ENCODE peak calls at places on chromosomes 16 and 17, in seven cellular contexts. One of them, this sample, is unnamed.

GRCh38 chr16:49848530-49848929 is 7.4 kb downstream of the ZNF423 start:
- DNase-seq in aorta: no peak
- DNase-seq in left lobe of liver: no peak
- DNase-seq in prostate gland: no peak
- DNase-seq in AG04450: no peak
- DNase-seq in EL: no peak
- DNase-seq in progenitor cell of endocrine pancreas: no peak
- DNase-seq in this sample: no peak

GRCh38 chr17:13510062-13510461 is 91.7 kb downstream of the HS3ST3A1 start:
- DNase-seq in left lobe of liver: no peak
- DNase-seq in EL: no peak
- DNase-seq in progenitor cell of endocrine pancreas: no peak
- DNase-seq in prostate gland: no peak
- DNase-seq in AG04450: no peak
- DNase-seq in aorta: no peak
- DNase-seq in this sample: no peak

GRCh38 chr17:17778308-17779014 is 58.3 kb downstream of the SREBF1 start:
- DNase-seq in EL: no peak
- DNase-seq in aorta: no peak
- DNase-seq in left lobe of liver: no peak
- DNase-seq in prostate gland: no peak
- DNase-seq in progenitor cell of endocrine pancreas: no peak
- DNase-seq in AG04450: peak
- DNase-seq in this sample: no peak

GRCh38 chr16:67676939-67677338 is 10.3 kb downstream of the C16orf86 start:
- DNase-seq in prostate gland: no peak
- DNase-seq in left lobe of liver: no peak
- DNase-seq in aorta: no peak
- DNase-seq in AG04450: no peak
- DNase-seq in progenitor cell of endocrine pancreas: no peak
- DNase-seq in EL: no peak
- DNase-seq in this sample: no peak

GRCh38 chr17:68394608-68395331 is 62.5 kb downstream of the WIPI1 start:
- DNase-seq in progenitor cell of endocrine pancreas: no peak
- DNase-seq in prostate gland: no peak
- DNase-seq in AG04450: no peak
- DNase-seq in EL: no peak
- DNase-seq in aorta: no peak
- DNase-seq in left lobe of liver: no peak
- DNase-seq in this sample: no peak

GRCh38 chr16:10828851-10829331 is 10.3 kb upstream of the TVP23A start:
- DNase-seq in progenitor cell of endocrine pancreas: no peak
- DNase-seq in left lobe of liver: peak
- DNase-seq in aorta: peak
- DNase-seq in prostate gland: peak
- DNase-seq in AG04450: peak
- DNase-seq in EL: peak
- DNase-seq in this sample: no peak

GRCh38 chr17:79676796-79677195 is 53.9 kb upstream of the ENPP7 start:
- DNase-seq in EL: no peak
- DNase-seq in AG04450: no peak
- DNase-seq in left lobe of liver: no peak
- DNase-seq in prostate gland: no peak
- DNase-seq in aorta: peak
- DNase-seq in progenitor cell of endocrine pancreas: no peak
- DNase-seq in this sample: no peak

GRCh38 chr16:79519448-79519847 is 81.1 kb downstream of the MAF start:
- DNase-seq in progenitor cell of endocrine pancreas: no peak
- DNase-seq in AG04450: no peak
- DNase-seq in EL: no peak
- DNase-seq in aorta: peak
- DNase-seq in left lobe of liver: no peak
- DNase-seq in prostate gland: no peak
- DNase-seq in this sample: peak

GRCh38 chr16:54817432-54817831 is 113.2 kb upstream of the IRX5 start:
- DNase-seq in prostate gland: no peak
- DNase-seq in progenitor cell of endocrine pancreas: no peak
- DNase-seq in aorta: no peak
- DNase-seq in EL: peak
- DNase-seq in AG04450: no peak
- DNase-seq in left lobe of liver: no peak
- DNase-seq in this sample: no peak

GRCh38 chr16:83965444-83966152 is 2.4 kb upstream of the NECAB2 start:
- DNase-seq in progenitor cell of endocrine pancreas: no peak
- DNase-seq in aorta: peak
- DNase-seq in EL: no peak
- DNase-seq in left lobe of liver: no peak
- DNase-seq in prostate gland: no peak
- DNase-seq in AG04450: no peak
- DNase-seq in this sample: no peak

GRCh38 chr16:19874816-19875546 is 9.7 kb downstream of the GPRC5B start:
- DNase-seq in EL: no peak
- DNase-seq in prostate gland: no peak
- DNase-seq in progenitor cell of endocrine pancreas: no peak
- DNase-seq in AG04450: no peak
- DNase-seq in aorta: no peak
- DNase-seq in left lobe of liver: no peak
- DNase-seq in this sample: no peak

GRCh38 chr16:88982286-88983084 is 5.5 kb upstream of the CBFA2T3 start:
- DNase-seq in EL: no peak
- DNase-seq in progenitor cell of endocrine pancreas: no peak
- DNase-seq in AG04450: no peak
- DNase-seq in prostate gland: no peak
- DNase-seq in aorta: no peak
- DNase-seq in left lobe of liver: no peak
- DNase-seq in this sample: no peak